ENCODE peak calls at places on chromosomes 13 and 19, in six cellular contexts. K, Y, A, O, Q and R are unnamed samples.
A peak's percentile ranks its signal among the peaks of the same experiment; 100 is the strongest.

GRCh38 chr19:1355258-1355973 is 28.3 kb upstream of the NDUFS7 start:
- DNase-seq in O (peak; percentile 20), Q (no peak), Y (no peak), A (no peak), K (peak; percentile 21), R (peak; percentile 12)

GRCh38 chr19:33400856-33401682 is 27.6 kb downstream of the CEBPG start:
- DNase-seq in A (no peak), Y (no peak), K (no peak), Q (no peak), O (no peak), R (no peak)

GRCh38 chr13:51767100-51767499 is 36.9 kb downstream of the DHRS12 start:
- DNase-seq in Q (no peak), Y (no peak), A (peak; percentile 65), K (peak; percentile 62), O (no peak), R (no peak)

GRCh38 chr13:97133955-97134354 is 88.2 kb upstream of the MBNL2 start:
- DNase-seq in Y (no peak), Q (no peak), O (no peak), K (no peak), A (no peak), R (no peak)

GRCh38 chr19:34075661-34076091 is 96.6 kb upstream of the LSM14A start:
- DNase-seq in Q (no peak), Y (no peak), K (no peak), O (no peak), A (no peak), R (no peak)

GRCh38 chr13:47798906-47799305 is 202.2 kb downstream of the SUCLA2 start:
- DNase-seq in A (no peak), Q (peak; percentile 40), Y (no peak), O (no peak), K (peak; percentile 46), R (peak; percentile 23)

GRCh38 chr19:13835791-13836723 is 40.8 kb downstream of the ZSWIM4 start:
- DNase-seq in Y (no peak), Q (no peak), K (no peak), A (no peak), O (no peak), R (no peak)

GRCh38 chr19:2046046-2046907 is 4.8 kb downstream of the MKNK2 start:
- DNase-seq in Y (no peak), O (no peak), K (no peak), A (peak; percentile 25), Q (no peak), R (no peak)

GRCh38 chr19:8544168-8544567 is 30.2 kb upstream of the ZNF414 start:
- DNase-seq in A (no peak), K (no peak), Y (no peak), Q (no peak), O (no peak), R (no peak)

GRCh38 chr13:79245937-79246574 is 160.0 kb downstream of the RBM26 start:
- DNase-seq in Q (no peak), Y (no peak), K (peak; percentile 60), O (no peak), A (no peak), R (no peak)

GRCh38 chr13:75798353-75799245 is 162.5 kb downstream of the LMO7 start:
- DNase-seq in Y (no peak), A (no peak), K (no peak), O (no peak), Q (no peak), R (peak; percentile 43)

GRCh38 chr19:19591133-19591825 is 27.2 kb downstream of the PBX4 start:
- DNase-seq in A (peak; percentile 50), Y (no peak), K (peak; percentile 78), Q (peak; percentile 98), O (no peak), R (peak; percentile 98)

GRCh38 chr13:32125221-32125621 is 93.6 kb downstream of the FRY start:
- DNase-seq in A (no peak), Y (no peak), K (no peak), O (no peak), Q (peak; percentile 43), R (peak; percentile 61)

GRCh38 chr13:50650936-50651638 is 192.4 kb downstream of the DLEU7 start:
- DNase-seq in O (peak; percentile 51), Y (no peak), Q (peak; percentile 26), K (no peak), A (no peak), R (peak; percentile 29)

GRCh38 chr19:36418287-36419001 is at the start of gene ZFP82:
- DNase-seq in Y (peak; percentile 83), A (peak; percentile 91), Q (peak; percentile 81), K (peak; percentile 93), O (peak; percentile 90), R (peak; percentile 42)

GRCh38 chr13:77896536-77896935 is 22.1 kb downstream of the EDNRB start:
- DNase-seq in Q (peak; percentile 87), K (no peak), Y (no peak), A (no peak), O (no peak), R (no peak)

GRCh38 chr19:582497-583197 is 7.0 kb upstream of the HCN2 start:
- DNase-seq in Y (no peak), K (no peak), Q (peak; percentile 50), O (no peak), A (peak; percentile 64), R (no peak)

GRCh38 chr19:29247912-29248311 is 35.0 kb upstream of the UQCRFS1 start:
- DNase-seq in O (no peak), A (peak; percentile 25), Q (no peak), Y (no peak), K (no peak), R (no peak)

GRCh38 chr13:35957174-35957867 is 173.9 kb downstream of the DCLK1 start:
- DNase-seq in Q (peak; percentile 14), K (no peak), A (no peak), O (no peak), Y (no peak), R (peak; percentile 23)

GRCh38 chr13:20019033-20019432 is 60.5 kb downstream of the ZMYM2 start:
- DNase-seq in A (no peak), K (no peak), O (no peak), Q (no peak), Y (no peak), R (no peak)

GRCh38 chr13:104006625-104007061 is 940.4 kb upstream of the SLC10A2 start:
- DNase-seq in Y (no peak), O (no peak), K (no peak), A (no peak), Q (peak; percentile 16), R (no peak)

GRCh38 chr19:8251025-8251472 is 41.9 kb downstream of the CERS4 start:
- DNase-seq in A (no peak), O (no peak), Y (no peak), K (no peak), Q (peak; percentile 47), R (peak; percentile 35)

GRCh38 chr13:113545455-113545930 is 39.1 kb upstream of the TFDP1 start:
- DNase-seq in K (peak; percentile 68), A (peak; percentile 24), Q (peak; percentile 23), O (no peak), Y (no peak), R (no peak)
- H3K4me2 ChIP-seq in K (no peak overlapping the region), A (no peak overlapping the region), Q (no peak overlapping the region), O (no peak overlapping the region), Y (no peak overlapping the region), R (no peak overlapping the region)

DNA sequence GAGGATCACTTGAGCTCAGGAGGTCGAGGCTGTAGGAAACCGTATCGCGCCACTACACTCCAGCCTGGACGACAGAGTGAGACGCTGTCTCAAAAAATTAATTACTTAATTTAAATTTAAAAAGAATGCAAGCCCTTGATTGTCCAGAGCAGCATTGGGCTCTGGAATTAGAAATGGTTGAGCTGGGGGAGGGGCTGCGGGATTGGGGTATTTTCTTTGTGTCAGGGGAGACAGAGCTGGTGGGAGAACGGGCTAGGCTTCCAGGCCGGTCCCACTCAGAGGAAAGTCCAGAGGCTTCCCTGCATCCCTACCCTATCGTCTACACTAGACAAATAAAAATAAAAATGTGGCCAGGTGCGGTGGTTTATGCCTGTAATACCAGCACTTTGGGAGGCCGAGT is 2.2 kb upstream of the RAB3A start:
- DNase-seq in O (no peak), K (no peak), Y (no peak), A (no peak), Q (no peak), R (no peak)
- H3K4me2 ChIP-seq in O (peak overlapping the region; percentile 77), K (peak overlapping the region; percentile 60), Y (no peak overlapping the region), A (peak overlapping the region; percentile 69), Q (peak overlapping the region; percentile 64), R (no peak overlapping the region)

GRCh38 chr13:109759609-109760008 is 26.8 kb downstream of the IRS2 start:
- DNase-seq in A (no peak), Q (no peak), K (no peak), O (no peak), Y (no peak), R (no peak)
- H3K4me2 ChIP-seq in A (no peak overlapping the region), Q (no peak overlapping the region), K (no peak overlapping the region), O (no peak overlapping the region), Y (no peak overlapping the region), R (no peak overlapping the region)

GRCh38 chr19:38813323-38813722 is 578 bp upstream of the LGALS4 start:
- DNase-seq in A (no peak), K (no peak), Y (no peak), O (no peak), Q (no peak), R (no peak)
- H3K4me2 ChIP-seq in A (no peak overlapping the region), K (no peak overlapping the region), Y (no peak overlapping the region), O (no peak overlapping the region), Q (no peak overlapping the region), R (no peak overlapping the region)